ENCODE peak calls at places on chromosomes 6 and 20, in nine cellular contexts. H, X, N, W, G, A, Z, O and V are unnamed samples.

GRCh38 chr6:14589192-14589591 is 471.6 kb downstream of the CD83 start:
- DNase-seq in N (no peak), A (no peak), X (no peak), O (no peak), W (no peak), Z (no peak), G (no peak), H (no peak), V (no peak)

GRCh38 chr20:49394264-49394663 is 88.2 kb downstream of the KCNB1 start:
- DNase-seq in G (no peak), X (no peak), Z (no peak), N (peak), O (no peak), H (no peak), A (no peak), W (peak), V (no peak)

GRCh38 chr6:44980841-44981240 is 347.3 kb upstream of the RUNX2 start:
- DNase-seq in H (no peak), N (no peak), O (no peak), A (no peak), G (no peak), Z (no peak), X (no peak), W (no peak), V (no peak)

GRCh38 chr20:37615507-37616425 is 78.1 kb upstream of the CTNNBL1 start:
- DNase-seq in A (peak), O (no peak), H (no peak), G (peak), X (peak), W (no peak), Z (peak), N (no peak), V (no peak)

GRCh38 chr6:133132583-133132982 is 108.6 kb upstream of the EYA4 start:
- DNase-seq in H (no peak), W (no peak), X (no peak), A (no peak), N (no peak), Z (no peak), G (no peak), O (no peak), V (no peak)

GRCh38 chr6:3584611-3585010 is 127.8 kb upstream of the SLC22A23 start:
- DNase-seq in A (no peak), W (no peak), N (no peak), H (no peak), G (no peak), Z (no peak), X (no peak), O (no peak), V (no peak)

GRCh38 chr20:57880155-57880648 is 170.4 kb upstream of the PMEPA1 start:
- DNase-seq in G (no peak), A (no peak), Z (no peak), H (no peak), O (no peak), W (no peak), X (no peak), N (peak), V (no peak)

GRCh38 chr6:20266851-20267608 is 54.8 kb upstream of the MBOAT1 start:
- DNase-seq in G (no peak), X (no peak), Z (peak), N (no peak), W (no peak), H (no peak), A (no peak), O (peak), V (no peak)

GRCh38 chr6:132282696-132283095 is 118.6 kb downstream of the MOXD1 start:
- DNase-seq in G (no peak), Z (no peak), A (no peak), O (no peak), H (no peak), W (no peak), X (no peak), N (no peak), V (no peak)

GRCh38 chr6:15501806-15502450 is 160.9 kb downstream of the DTNBP1 start:
- DNase-seq in N (peak), H (no peak), W (peak), G (no peak), X (no peak), O (no peak), A (no peak), Z (no peak), V (no peak)

GRCh38 chr6:161498359-161498758 is 224.5 kb upstream of the AGPAT4 start:
- DNase-seq in X (no peak), G (no peak), H (no peak), O (no peak), N (peak), A (no peak), W (no peak), Z (no peak), V (no peak)

GRCh38 chr6:36123270-36124139 is 6.8 kb upstream of the MAPK13 start:
- DNase-seq in O (peak), Z (peak), N (peak), G (peak), X (peak), W (peak), A (peak), H (peak), V (peak)

GRCh38 chr6:3385660-3386151 is 71.1 kb downstream of the SLC22A23 start:
- DNase-seq in A (no peak), G (no peak), O (no peak), N (peak), Z (no peak), W (no peak), X (no peak), H (no peak), V (no peak)

GRCh38 chr6:159874475-159874874 is 16.3 kb upstream of the MAS1 start:
- DNase-seq in G (no peak), Z (no peak), N (no peak), A (no peak), H (no peak), W (peak), X (no peak), O (no peak), V (no peak)

GRCh38 chr20:42277203-42277602 is 659.0 kb upstream of the CHD6 start:
- DNase-seq in X (no peak), H (no peak), Z (no peak), W (no peak), N (no peak), O (no peak), A (no peak), G (no peak), V (no peak)

GRCh38 chr6:96735332-96735731 is 101.9 kb downstream of the GPR63 start:
- DNase-seq in G (no peak), X (no peak), O (no peak), Z (no peak), A (no peak), W (no peak), H (no peak), N (no peak), V (no peak)

GRCh38 chr20:37501940-37502339 is 19.1 kb upstream of the NNAT start:
- DNase-seq in X (no peak), Z (no peak), G (no peak), W (no peak), N (no peak), O (no peak), H (no peak), A (no peak), V (no peak)

GRCh38 chr6:109456710-109457595 is 1.4 kb upstream of the MICAL1 start:
- DNase-seq in N (peak), W (peak), X (no peak), A (no peak), Z (no peak), H (no peak), O (no peak), G (no peak), V (no peak)

GRCh38 chr6:6057442-6058053 is 50.8 kb upstream of the NRN1 start:
- DNase-seq in W (no peak), G (peak), X (no peak), O (peak), N (peak), Z (peak), A (peak), H (no peak), V (no peak)

GRCh38 chr6:88050140-88050818 is 2.6 kb downstream of the SPACA1 start:
- DNase-seq in G (no peak), H (no peak), N (no peak), O (no peak), W (no peak), Z (no peak), X (no peak), A (no peak), V (no peak)

GRCh38 chr6:110488606-110489005 is 12.2 kb upstream of the SLC22A16 start:
- DNase-seq in X (no peak), Z (no peak), G (no peak), N (no peak), A (no peak), O (no peak), H (no peak), W (no peak), V (no peak)

GRCh38 chr6:40328376-40328987 is 258.7 kb downstream of the LRFN2 start:
- DNase-seq in Z (no peak), H (no peak), X (no peak), W (no peak), O (no peak), A (peak), N (no peak), G (peak), V (no peak)

GRCh38 chr20:62593616-62594015 is 48.7 kb upstream of the SLCO4A1 start:
- DNase-seq in A (no peak), H (no peak), Z (no peak), G (no peak), O (no peak), N (no peak), W (no peak), X (no peak), V (no peak)